ENCODE peak calls at places on chromosomes 13 and 19, in five cellular contexts. J is IMR-90, A is transverse colon, M is HCT116, V is breast epithelium. G is an unnamed sample.

GRCh38 chr13:29131881-29132668 is 311.9 kb downstream of the MTUS2 start:
- DNase-seq in J (no peak), A (no peak), M (no peak), V (no peak), G (no peak)

GRCh38 chr19:2476451-2477140 is 669 bp downstream of the GADD45B start:
- DNase-seq in J (peak; percentile 74), A (peak; percentile 67), M (no peak), V (no peak), G (peak; percentile 50)

GRCh38 chr13:32278456-32278855 is 36.7 kb downstream of the ZAR1L start:
- DNase-seq in J (peak; percentile 91), A (no peak), M (no peak), V (no peak), G (no peak)

GRCh38 chr13:112983428-112984196 is 14.6 kb downstream of the MCF2L start:
- DNase-seq in J (no peak), A (peak; percentile 62), M (no peak), V (no peak), G (no peak)

GRCh38 chr19:13987101-13987890 is 18.8 kb downstream of the RFX1 start:
- DNase-seq in J (no peak), A (no peak), M (no peak), V (no peak), G (no peak)

GRCh38 chr19:33802801-33803200 is 6.1 kb downstream of the KCTD15 start:
- DNase-seq in J (no peak), A (no peak), M (no peak), V (no peak), G (no peak)

GRCh38 chr13:32545083-32545482 is 6.5 kb upstream of the N4BP2L2 start:
- DNase-seq in J (no peak), A (no peak), M (no peak), V (no peak), G (no peak)

GRCh38 chr19:33804021-33804799 is 7.5 kb downstream of the KCTD15 start:
- DNase-seq in J (peak; percentile 83), A (peak; percentile 94), M (no peak), V (peak; percentile 52), G (peak; percentile 79)

GRCh38 chr19:53909471-53910169 is 542 bp downstream of the CACNG7 start:
- DNase-seq in J (no peak), A (no peak), M (no peak), V (no peak), G (no peak)

GRCh38 chr19:2607712-2608601 is 94.5 kb downstream of the GNG7 start:
- DNase-seq in J (no peak), A (peak; percentile 53), M (no peak), V (no peak), G (no peak)

GRCh38 chr13:33296793-33297425 is 11.4 kb upstream of the STARD13 start:
- DNase-seq in J (no peak), A (no peak), M (no peak), V (no peak), G (no peak)

GRCh38 chr13:76828316-76828741 is 57.9 kb downstream of the KCTD12 start:
- DNase-seq in J (peak; percentile 17), A (no peak), M (no peak), V (no peak), G (no peak)

GRCh38 chr19:34837262-34837661 is 64.2 kb upstream of the ZNF599 start:
- DNase-seq in J (no peak), A (peak; percentile 20), M (no peak), V (no peak), G (no peak)

GRCh38 chr13:94657167-94657566 is 55.2 kb downstream of the SOX21 start:
- DNase-seq in J (peak; percentile 57), A (no peak), M (no peak), V (no peak), G (no peak)

GRCh38 chr13:64074989-64075474 is 2659.4 kb upstream of the PCDH20 start:
- DNase-seq in J (no peak), A (no peak), M (no peak), V (no peak), G (no peak)

GRCh38 chr13:45086484-45086883 is 33.8 kb upstream of the GTF2F2 start:
- DNase-seq in J (peak; percentile 55), A (no peak), M (no peak), V (no peak), G (no peak)

GRCh38 chr13:114164027-114164426 is 15.0 kb upstream of the CFAP97D2 start:
- DNase-seq in J (no peak), A (no peak), M (no peak), V (no peak), G (no peak)

GRCh38 chr13:113936566-113936965 is 37.3 kb downstream of the C13orf46 start:
- DNase-seq in J (no peak), A (no peak), M (no peak), V (no peak), G (peak; percentile 10)

GRCh38 chr13:45198041-45198440 is 2.8 kb downstream of the KCTD4 start:
- DNase-seq in J (peak; percentile 39), A (no peak), M (no peak), V (no peak), G (no peak)

GRCh38 chr13:52765991-52766390 is 26.4 kb upstream of the CNMD start:
- DNase-seq in J (no peak), A (no peak), M (no peak), V (no peak), G (no peak)

GRCh38 chr13:40611004-40611403 is 55.4 kb downstream of the FOXO1 start:
- DNase-seq in J (no peak), A (no peak), M (no peak), V (no peak), G (no peak)

GRCh38 chr13:54016548-54016947 is 987.9 kb downstream of the OLFM4 start:
- DNase-seq in J (no peak), A (no peak), M (no peak), V (no peak), G (no peak)
- H3K9me3 ChIP-seq in J (no peaks in the 10 kb centered on the region), A (no peaks in the 10 kb centered on the region), M (peaks cover 10% of the 10 kb centered on the region), V (no peaks in the 10 kb centered on the region), G (no peaks in the 10 kb centered on the region)

GRCh38 chr19:11887618-11888531 is at the start of gene ZNF69:
- DNase-seq in J (peak; percentile 62), A (peak; percentile 94), M (no peak), V (peak; percentile 76), G (peak; percentile 75)
- TF ChIP-seq POLR2A in J (no peak), A (peak; percentile 68), M (no peak), V (no peak), G (no peak)

GRCh38 chr19:24141612-24142011 is 54.6 kb downstream of the ZNF254 start:
- DNase-seq in J (no peak), A (no peak), M (no peak), V (no peak), G (no peak)

GRCh38 chr19:24140591-24140990 is 53.6 kb downstream of the ZNF254 start:
- DNase-seq in J (no peak), A (no peak), M (no peak), V (no peak), G (no peak)

GRCh38 chr19:24140099-24140498 is 53.1 kb downstream of the ZNF254 start:
- DNase-seq in J (peak; percentile 96), A (no peak), M (no peak), V (no peak), G (no peak)

DNA sequence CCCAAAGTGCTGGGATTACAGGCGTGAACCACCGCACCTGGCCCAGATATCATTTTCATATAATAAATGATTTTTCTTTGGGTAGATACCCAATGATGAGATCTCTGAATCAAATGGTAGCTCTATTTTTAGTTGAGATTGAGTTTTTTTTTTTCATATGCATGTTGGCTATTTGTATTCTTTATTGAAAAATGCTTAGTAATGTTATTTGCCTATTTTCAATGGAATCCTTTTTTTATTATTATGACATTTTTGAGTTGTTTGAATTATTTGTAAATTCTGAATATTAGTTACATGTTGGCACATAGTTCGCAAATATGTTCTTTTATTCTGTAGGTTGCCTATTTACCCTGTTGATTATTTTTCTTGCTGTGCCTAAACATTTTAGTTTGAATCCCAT is 55.8 kb downstream of the ZNF254 start:
- DNase-seq in J (no peak), A (no peak), M (no peak), V (no peak), G (no peak)
- H3K9me3 ChIP-seq in J (peaks cover 15% of the 10 kb centered on the region), A (peaks cover 82% of the 10 kb centered on the region), M (peaks cover 13% of the 10 kb centered on the region), V (peaks cover 50% of the 10 kb centered on the region), G (no peaks in the 10 kb centered on the region)

DNA sequence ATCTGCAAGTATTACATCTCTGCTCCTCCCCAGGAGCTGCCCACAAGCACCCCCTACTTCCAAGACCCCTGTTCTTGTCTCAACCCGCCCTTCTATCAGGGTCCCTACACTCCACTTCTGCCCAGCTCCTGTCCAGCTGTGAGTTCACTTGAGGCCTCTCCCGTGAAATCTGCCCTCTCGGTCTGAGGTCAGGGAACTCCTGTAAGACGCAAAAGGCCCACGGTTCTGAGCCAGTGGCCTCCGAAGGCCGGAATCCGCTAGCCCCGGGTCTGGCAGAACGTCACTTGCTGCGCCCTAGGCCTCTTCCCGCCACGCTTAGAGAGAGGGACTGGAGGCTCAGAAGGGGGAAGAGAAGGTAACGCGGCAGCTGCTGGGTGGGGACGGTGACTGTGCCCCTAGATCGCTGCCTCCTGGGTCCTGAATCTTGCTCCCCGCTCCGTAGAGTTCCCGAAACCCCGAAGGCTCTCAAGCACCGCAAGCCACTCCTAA is 912 bp upstream of the FARP1 start:
- DNase-seq in J (no peak), A (peak; percentile 38), M (no peak), V (no peak), G (no peak)
- TF ChIP-seq POLR2A in J (no peak), A (no peak), M (no peak), V (no peak), G (no peak)

DNA sequence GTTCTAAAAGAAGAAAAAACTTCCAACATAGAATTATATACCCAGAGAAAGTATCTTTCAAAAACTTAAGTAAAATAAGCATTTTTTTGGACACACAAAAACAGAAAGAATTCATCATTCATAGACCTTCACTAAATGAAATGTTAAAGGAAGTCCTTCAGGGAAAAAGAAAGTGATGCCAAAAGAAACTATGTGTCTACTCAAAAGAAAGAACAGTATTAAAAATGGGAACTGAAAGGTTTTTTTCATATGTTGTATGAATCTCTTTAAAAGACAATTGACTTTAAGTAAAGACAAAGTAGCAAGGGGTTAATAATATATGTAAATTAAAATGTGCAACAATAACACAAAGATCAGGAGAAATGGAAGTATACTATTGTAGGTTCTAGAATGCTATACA is 96.5 kb downstream of the DHRS12 start:
- DNase-seq in J (no peak), A (no peak), M (no peak), V (no peak), G (no peak)
- H3K9me3 ChIP-seq in J (no peaks in the 10 kb centered on the region), A (no peaks in the 10 kb centered on the region), M (no peaks in the 10 kb centered on the region), V (no peaks in the 10 kb centered on the region), G (no peaks in the 10 kb centered on the region)

G was measured in uterus.